ENCODE peak calls at places on chromosomes 6 and 20, in eight cellular contexts. One of them, this sample, is unnamed.

GRCh38 chr6:122042851-122043250 is 356.6 kb upstream of the HSF2 start:
- DNase-seq in IMR-90: peak; percentile 18
- DNase-seq in left ventricle myocardium inferior: no peak
- DNase-seq in left lung: no peak
- DNase-seq in mucosa of descending colon: no peak
- DNase-seq in astrocyte: peak; percentile 32
- DNase-seq in fibroblast of villous mesenchyme: peak; percentile 68
- DNase-seq in AG10803: peak; percentile 51
- DNase-seq in this sample: no peak

GRCh38 chr6:18262812-18263560 is 1.3 kb downstream of the DEK start:
- DNase-seq in astrocyte: no peak
- DNase-seq in fibroblast of villous mesenchyme: peak; percentile 30
- DNase-seq in left lung: no peak
- DNase-seq in AG10803: no peak
- DNase-seq in left ventricle myocardium inferior: no peak
- DNase-seq in IMR-90: peak; percentile 9
- DNase-seq in mucosa of descending colon: peak; percentile 42
- DNase-seq in this sample: peak; percentile 27

GRCh38 chr20:7094438-7094997 is 327.0 kb downstream of the BMP2 start:
- DNase-seq in IMR-90: peak; percentile 0
- DNase-seq in AG10803: no peak
- DNase-seq in mucosa of descending colon: peak; percentile 66
- DNase-seq in left lung: no peak
- DNase-seq in fibroblast of villous mesenchyme: peak; percentile 44
- DNase-seq in left ventricle myocardium inferior: no peak
- DNase-seq in astrocyte: peak; percentile 3
- DNase-seq in this sample: peak; percentile 16

GRCh38 chr6:130888246-130888645 is 61.0 kb downstream of the SMLR1 start:
- DNase-seq in left ventricle myocardium inferior: no peak
- DNase-seq in mucosa of descending colon: no peak
- DNase-seq in IMR-90: no peak
- DNase-seq in fibroblast of villous mesenchyme: no peak
- DNase-seq in AG10803: no peak
- DNase-seq in left lung: no peak
- DNase-seq in astrocyte: no peak
- DNase-seq in this sample: no peak

GRCh38 chr6:95819939-95820338 is 195.8 kb upstream of the FUT9 start:
- DNase-seq in astrocyte: no peak
- DNase-seq in IMR-90: no peak
- DNase-seq in AG10803: no peak
- DNase-seq in fibroblast of villous mesenchyme: no peak
- DNase-seq in left ventricle myocardium inferior: no peak
- DNase-seq in mucosa of descending colon: no peak
- DNase-seq in left lung: no peak
- DNase-seq in this sample: no peak

GRCh38 chr6:168221000-168221399 is 98.6 kb downstream of the DACT2 start:
- DNase-seq in IMR-90: no peak
- DNase-seq in left ventricle myocardium inferior: no peak
- DNase-seq in mucosa of descending colon: no peak
- DNase-seq in left lung: no peak
- DNase-seq in AG10803: no peak
- DNase-seq in astrocyte: no peak
- DNase-seq in fibroblast of villous mesenchyme: no peak
- DNase-seq in this sample: no peak

GRCh38 chr6:140897804-140898573 is 1234.7 kb upstream of the GJE1 start:
- DNase-seq in IMR-90: no peak
- DNase-seq in mucosa of descending colon: peak; percentile 13
- DNase-seq in astrocyte: no peak
- DNase-seq in left ventricle myocardium inferior: no peak
- DNase-seq in left lung: peak; percentile 48
- DNase-seq in AG10803: no peak
- DNase-seq in fibroblast of villous mesenchyme: no peak
- DNase-seq in this sample: no peak

GRCh38 chr20:50758469-50758868 is 27.1 kb downstream of the PARD6B start:
- DNase-seq in left ventricle myocardium inferior: no peak
- DNase-seq in fibroblast of villous mesenchyme: no peak
- DNase-seq in AG10803: peak; percentile 30
- DNase-seq in astrocyte: peak; percentile 77
- DNase-seq in IMR-90: peak; percentile 24
- DNase-seq in mucosa of descending colon: no peak
- DNase-seq in left lung: no peak
- DNase-seq in this sample: no peak

GRCh38 chr20:38663660-38664059 is 60.6 kb upstream of the SLC32A1 start:
- DNase-seq in mucosa of descending colon: no peak
- DNase-seq in left ventricle myocardium inferior: no peak
- DNase-seq in left lung: no peak
- DNase-seq in AG10803: no peak
- DNase-seq in IMR-90: no peak
- DNase-seq in fibroblast of villous mesenchyme: no peak
- DNase-seq in astrocyte: no peak
- DNase-seq in this sample: no peak

GRCh38 chr20:8744228-8744844 is 324.6 kb upstream of the PLCB4 start:
- DNase-seq in left ventricle myocardium inferior: no peak
- DNase-seq in left lung: no peak
- DNase-seq in fibroblast of villous mesenchyme: peak; percentile 4
- DNase-seq in IMR-90: peak; percentile 57
- DNase-seq in AG10803: peak; percentile 61
- DNase-seq in mucosa of descending colon: no peak
- DNase-seq in astrocyte: no peak
- DNase-seq in this sample: peak; percentile 79

GRCh38 chr20:34536798-34537394 is 20.7 kb downstream of the DYNLRB1 start:
- DNase-seq in AG10803: peak; percentile 39
- DNase-seq in IMR-90: no peak
- DNase-seq in left lung: no peak
- DNase-seq in left ventricle myocardium inferior: peak; percentile 72
- DNase-seq in astrocyte: no peak
- DNase-seq in fibroblast of villous mesenchyme: peak; percentile 39
- DNase-seq in mucosa of descending colon: peak; percentile 80
- DNase-seq in this sample: peak; percentile 49

GRCh38 chr6:168097621-168098430 is 18.8 kb upstream of the FRMD1 start:
- DNase-seq in IMR-90: no peak
- DNase-seq in fibroblast of villous mesenchyme: no peak
- DNase-seq in AG10803: no peak
- DNase-seq in left lung: no peak
- DNase-seq in astrocyte: no peak
- DNase-seq in mucosa of descending colon: no peak
- DNase-seq in left ventricle myocardium inferior: peak; percentile 57
- DNase-seq in this sample: no peak

GRCh38 chr20:32574296-32575226 is 10.6 kb downstream of the NOL4L start:
- DNase-seq in left ventricle myocardium inferior: no peak
- DNase-seq in IMR-90: peak; percentile 88
- DNase-seq in left lung: peak; percentile 61
- DNase-seq in AG10803: peak; percentile 71
- DNase-seq in astrocyte: peak; percentile 84
- DNase-seq in mucosa of descending colon: no peak
- DNase-seq in fibroblast of villous mesenchyme: peak; percentile 83
- DNase-seq in this sample: peak; percentile 92

GRCh38 chr6:124022641-124023040 is 219.0 kb downstream of the NKAIN2 start:
- DNase-seq in astrocyte: no peak
- DNase-seq in left ventricle myocardium inferior: no peak
- DNase-seq in left lung: no peak
- DNase-seq in IMR-90: no peak
- DNase-seq in fibroblast of villous mesenchyme: no peak
- DNase-seq in AG10803: no peak
- DNase-seq in mucosa of descending colon: no peak
- DNase-seq in this sample: no peak

GRCh38 chr6:83151114-83151513 is 42.0 kb downstream of the PGM3 start:
- DNase-seq in astrocyte: no peak
- DNase-seq in AG10803: no peak
- DNase-seq in IMR-90: peak; percentile 86
- DNase-seq in fibroblast of villous mesenchyme: peak; percentile 48
- DNase-seq in left ventricle myocardium inferior: no peak
- DNase-seq in left lung: no peak
- DNase-seq in mucosa of descending colon: no peak
- DNase-seq in this sample: no peak

GRCh38 chr6:24274441-24275083 is 83.3 kb downstream of the DCDC2 start:
- DNase-seq in AG10803: peak; percentile 17
- DNase-seq in astrocyte: peak; percentile 1
- DNase-seq in left lung: no peak
- DNase-seq in left ventricle myocardium inferior: no peak
- DNase-seq in mucosa of descending colon: peak; percentile 7
- DNase-seq in fibroblast of villous mesenchyme: peak; percentile 24
- DNase-seq in IMR-90: peak; percentile 23
- DNase-seq in this sample: peak; percentile 39

GRCh38 chr20:6121504-6121903 is 1.3 kb downstream of the FERMT1 start:
- DNase-seq in astrocyte: no peak
- DNase-seq in AG10803: no peak
- DNase-seq in fibroblast of villous mesenchyme: no peak
- DNase-seq in left ventricle myocardium inferior: no peak
- DNase-seq in IMR-90: no peak
- DNase-seq in mucosa of descending colon: no peak
- DNase-seq in left lung: no peak
- DNase-seq in this sample: no peak

GRCh38 chr20:5448449-5449118 is 131.8 kb upstream of the PROKR2 start:
- DNase-seq in AG10803: peak; percentile 27
- DNase-seq in left lung: no peak
- DNase-seq in fibroblast of villous mesenchyme: peak; percentile 34
- DNase-seq in astrocyte: peak; percentile 2
- DNase-seq in mucosa of descending colon: peak; percentile 80
- DNase-seq in IMR-90: peak; percentile 28
- DNase-seq in left ventricle myocardium inferior: no peak
- DNase-seq in this sample: peak; percentile 60

GRCh38 chr6:70709826-70710225 is 42.1 kb downstream of the SMAP1 start:
- DNase-seq in left ventricle myocardium inferior: no peak
- DNase-seq in fibroblast of villous mesenchyme: peak; percentile 80
- DNase-seq in astrocyte: peak; percentile 78
- DNase-seq in mucosa of descending colon: no peak
- DNase-seq in AG10803: peak; percentile 66
- DNase-seq in left lung: no peak
- DNase-seq in IMR-90: peak; percentile 90
- DNase-seq in this sample: peak; percentile 80

GRCh38 chr6:41522780-41523548 is 23.2 kb upstream of the FOXP4 start:
- DNase-seq in astrocyte: no peak
- DNase-seq in left ventricle myocardium inferior: no peak
- DNase-seq in AG10803: no peak
- DNase-seq in left lung: no peak
- DNase-seq in IMR-90: no peak
- DNase-seq in mucosa of descending colon: no peak
- DNase-seq in fibroblast of villous mesenchyme: no peak
- DNase-seq in this sample: no peak

GRCh38 chr6:41527721-41528408 is 18.3 kb upstream of the FOXP4 start:
- DNase-seq in left lung: no peak
- DNase-seq in fibroblast of villous mesenchyme: peak; percentile 52
- DNase-seq in astrocyte: no peak
- DNase-seq in mucosa of descending colon: peak; percentile 57
- DNase-seq in left ventricle myocardium inferior: no peak
- DNase-seq in AG10803: peak; percentile 28
- DNase-seq in IMR-90: peak; percentile 24
- DNase-seq in this sample: peak; percentile 38

GRCh38 chr6:41523957-41524633 is 22.1 kb upstream of the FOXP4 start:
- DNase-seq in mucosa of descending colon: no peak
- DNase-seq in fibroblast of villous mesenchyme: no peak
- DNase-seq in AG10803: no peak
- DNase-seq in left ventricle myocardium inferior: no peak
- DNase-seq in astrocyte: no peak
- DNase-seq in left lung: no peak
- DNase-seq in IMR-90: no peak
- DNase-seq in this sample: no peak

GRCh38 chr6:41528409-41528963 is 17.7 kb upstream of the FOXP4 start:
- DNase-seq in astrocyte: no peak
- DNase-seq in AG10803: no peak
- DNase-seq in left lung: no peak
- DNase-seq in mucosa of descending colon: no peak
- DNase-seq in left ventricle myocardium inferior: no peak
- DNase-seq in IMR-90: no peak
- DNase-seq in fibroblast of villous mesenchyme: no peak
- DNase-seq in this sample: no peak

GRCh38 chr6:41524634-41525011 is 21.6 kb upstream of the FOXP4 start:
- DNase-seq in mucosa of descending colon: no peak
- DNase-seq in AG10803: no peak
- DNase-seq in left ventricle myocardium inferior: no peak
- DNase-seq in IMR-90: no peak
- DNase-seq in fibroblast of villous mesenchyme: no peak
- DNase-seq in left lung: no peak
- DNase-seq in astrocyte: no peak
- DNase-seq in this sample: no peak
- H3K4me3 ChIP-seq in mucosa of descending colon: no peak overlapping the region
- H3K4me3 ChIP-seq in AG10803: no peak overlapping the region
- H3K4me3 ChIP-seq in left ventricle myocardium inferior: no peak overlapping the region
- H3K4me3 ChIP-seq in IMR-90: no peak overlapping the region
- H3K4me3 ChIP-seq in fibroblast of villous mesenchyme: no peak overlapping the region
- H3K4me3 ChIP-seq in left lung: no peak overlapping the region
- H3K4me3 ChIP-seq in astrocyte: no peak overlapping the region
- H3K4me3 ChIP-seq in this sample: no peak overlapping the region

GRCh38 chr20:21048841-21049273 is 57.3 kb downstream of the LINC00237 start:
- DNase-seq in left lung: no peak
- DNase-seq in mucosa of descending colon: peak; percentile 50
- DNase-seq in left ventricle myocardium inferior: peak; percentile 20
- DNase-seq in fibroblast of villous mesenchyme: peak; percentile 4
- DNase-seq in astrocyte: no peak
- DNase-seq in IMR-90: no peak
- DNase-seq in AG10803: peak; percentile 11
- DNase-seq in this sample: peak; percentile 5

GRCh38 chr20:21052241-21052640 is 53.9 kb downstream of the LINC00237 start:
- DNase-seq in mucosa of descending colon: no peak
- DNase-seq in left ventricle myocardium inferior: no peak
- DNase-seq in AG10803: no peak
- DNase-seq in fibroblast of villous mesenchyme: no peak
- DNase-seq in left lung: no peak
- DNase-seq in astrocyte: no peak
- DNase-seq in IMR-90: no peak
- DNase-seq in this sample: no peak

GRCh38 chr20:21050710-21051109 is 55.4 kb downstream of the LINC00237 start:
- DNase-seq in left ventricle myocardium inferior: no peak
- DNase-seq in left lung: no peak
- DNase-seq in AG10803: no peak
- DNase-seq in IMR-90: no peak
- DNase-seq in fibroblast of villous mesenchyme: no peak
- DNase-seq in astrocyte: no peak
- DNase-seq in mucosa of descending colon: no peak
- DNase-seq in this sample: no peak

GRCh38 chr20:21052686-21053001 is 53.5 kb downstream of the LINC00237 start:
- DNase-seq in IMR-90: no peak
- DNase-seq in astrocyte: no peak
- DNase-seq in mucosa of descending colon: no peak
- DNase-seq in left lung: no peak
- DNase-seq in AG10803: no peak
- DNase-seq in left ventricle myocardium inferior: no peak
- DNase-seq in fibroblast of villous mesenchyme: no peak
- DNase-seq in this sample: no peak

GRCh38 chr20:21053002-21053762 is 53.0 kb downstream of the LINC00237 start:
- DNase-seq in IMR-90: no peak
- DNase-seq in left ventricle myocardium inferior: no peak
- DNase-seq in fibroblast of villous mesenchyme: peak; percentile 3
- DNase-seq in mucosa of descending colon: no peak
- DNase-seq in left lung: no peak
- DNase-seq in astrocyte: no peak
- DNase-seq in AG10803: no peak
- DNase-seq in this sample: no peak
- TF ChIP-seq CTCF in IMR-90: no peak
- TF ChIP-seq CTCF in left ventricle myocardium inferior: no peak
- TF ChIP-seq CTCF in fibroblast of villous mesenchyme: no peak
- TF ChIP-seq CTCF in mucosa of descending colon: no peak
- TF ChIP-seq CTCF in left lung: no peak
- TF ChIP-seq CTCF in astrocyte: no peak
- TF ChIP-seq CTCF in AG10803: no peak
- TF ChIP-seq CTCF in this sample: no peak

GRCh38 chr6:158815379-158815724 is 3.8 kb downstream of the EZR start:
- DNase-seq in astrocyte: no peak
- DNase-seq in mucosa of descending colon: no peak
- DNase-seq in left ventricle myocardium inferior: no peak
- DNase-seq in IMR-90: no peak
- DNase-seq in left lung: no peak
- DNase-seq in fibroblast of villous mesenchyme: no peak
- DNase-seq in AG10803: no peak
- DNase-seq in this sample: no peak
- H3K4me3 ChIP-seq in astrocyte: peak overlapping the region; percentile 79
- H3K4me3 ChIP-seq in mucosa of descending colon: no peak overlapping the region
- H3K4me3 ChIP-seq in left ventricle myocardium inferior: peak overlapping the region; percentile 94
- H3K4me3 ChIP-seq in IMR-90: no peak overlapping the region
- H3K4me3 ChIP-seq in left lung: peak overlapping the region; percentile 80
- H3K4me3 ChIP-seq in fibroblast of villous mesenchyme: peak overlapping the region; percentile 87
- H3K4me3 ChIP-seq in AG10803: no peak overlapping the region
- H3K4me3 ChIP-seq in this sample: no peak overlapping the region

GRCh38 chr6:128295670-128296069 is 224.7 kb downstream of the PTPRK start:
- DNase-seq in IMR-90: no peak
- DNase-seq in left ventricle myocardium inferior: no peak
- DNase-seq in astrocyte: no peak
- DNase-seq in left lung: no peak
- DNase-seq in AG10803: no peak
- DNase-seq in mucosa of descending colon: no peak
- DNase-seq in fibroblast of villous mesenchyme: no peak
- DNase-seq in this sample: no peak
- TF ChIP-seq CTCF in IMR-90: peak; percentile 10
- TF ChIP-seq CTCF in left ventricle myocardium inferior: peak; percentile 25
- TF ChIP-seq CTCF in astrocyte: peak; percentile 5
- TF ChIP-seq CTCF in left lung: no peak
- TF ChIP-seq CTCF in AG10803: no peak
- TF ChIP-seq CTCF in mucosa of descending colon: no peak
- TF ChIP-seq CTCF in fibroblast of villous mesenchyme: no peak
- TF ChIP-seq CTCF in this sample: peak; percentile 16

This sample was measured in fibroblast of pulmonary artery.